ENCODE peak calls at places on chromosomes 13 and 19, in seven cellular contexts. One of them, this sample, is unnamed.

GRCh38 chr13:70424428-70424827 is 316.2 kb upstream of the KLHL1 start:
- DNase-seq in cardiac muscle cell: no peak
- DNase-seq in Kasumi-1: no peak
- DNase-seq in NCI-H1105: no peak
- DNase-seq in glutamatergic neuron: no peak
- DNase-seq in mucosa of gallbladder: no peak
- DNase-seq in Caco-2: peak; percentile 39
- DNase-seq in this sample: peak; percentile 13

GRCh38 chr13:113942591-113943103 is 31.2 kb downstream of the C13orf46 start:
- DNase-seq in cardiac muscle cell: no peak
- DNase-seq in Kasumi-1: no peak
- DNase-seq in NCI-H1105: no peak
- DNase-seq in glutamatergic neuron: no peak
- DNase-seq in mucosa of gallbladder: no peak
- DNase-seq in Caco-2: no peak
- DNase-seq in this sample: no peak

GRCh38 chr19:41302624-41303351 is 7.2 kb upstream of the CCDC97 start:
- DNase-seq in cardiac muscle cell: no peak
- DNase-seq in Kasumi-1: peak; percentile 79
- DNase-seq in NCI-H1105: no peak
- DNase-seq in glutamatergic neuron: no peak
- DNase-seq in mucosa of gallbladder: no peak
- DNase-seq in Caco-2: no peak
- DNase-seq in this sample: no peak

GRCh38 chr13:39417131-39417530 is 185.9 kb downstream of the LHFPL6 start:
- DNase-seq in cardiac muscle cell: peak; percentile 65
- DNase-seq in Kasumi-1: no peak
- DNase-seq in NCI-H1105: no peak
- DNase-seq in glutamatergic neuron: peak; percentile 26
- DNase-seq in mucosa of gallbladder: no peak
- DNase-seq in Caco-2: peak; percentile 25
- DNase-seq in this sample: no peak

GRCh38 chr13:73776137-73776785 is 357.9 kb downstream of the KLF12 start:
- DNase-seq in cardiac muscle cell: no peak
- DNase-seq in Kasumi-1: no peak
- DNase-seq in NCI-H1105: no peak
- DNase-seq in glutamatergic neuron: no peak
- DNase-seq in mucosa of gallbladder: no peak
- DNase-seq in Caco-2: no peak
- DNase-seq in this sample: no peak

GRCh38 chr19:3343619-3344502 is 22.5 kb upstream of the NFIC start:
- DNase-seq in cardiac muscle cell: no peak
- DNase-seq in Kasumi-1: peak; percentile 90
- DNase-seq in NCI-H1105: no peak
- DNase-seq in glutamatergic neuron: no peak
- DNase-seq in mucosa of gallbladder: peak; percentile 85
- DNase-seq in Caco-2: no peak
- DNase-seq in this sample: no peak

GRCh38 chr19:33373701-33374405 is at the start of gene CEBPG:
- DNase-seq in cardiac muscle cell: peak; percentile 82
- DNase-seq in Kasumi-1: peak; percentile 43
- DNase-seq in NCI-H1105: peak; percentile 27
- DNase-seq in glutamatergic neuron: peak; percentile 75
- DNase-seq in mucosa of gallbladder: no peak
- DNase-seq in Caco-2: peak; percentile 90
- DNase-seq in this sample: no peak

GRCh38 chr19:42290523-42291436 is 11.2 kb upstream of the PRR19 start:
- DNase-seq in cardiac muscle cell: peak; percentile 52
- DNase-seq in Kasumi-1: peak; percentile 67
- DNase-seq in NCI-H1105: no peak
- DNase-seq in glutamatergic neuron: peak; percentile 74
- DNase-seq in mucosa of gallbladder: no peak
- DNase-seq in Caco-2: peak; percentile 75
- DNase-seq in this sample: no peak

GRCh38 chr19:52237771-52238400 is 31.5 kb upstream of the ZNF766 start:
- DNase-seq in cardiac muscle cell: peak; percentile 78
- DNase-seq in Kasumi-1: peak; percentile 66
- DNase-seq in NCI-H1105: peak; percentile 46
- DNase-seq in glutamatergic neuron: peak; percentile 66
- DNase-seq in mucosa of gallbladder: peak; percentile 66
- DNase-seq in Caco-2: peak; percentile 69
- DNase-seq in this sample: peak; percentile 36

GRCh38 chr19:10404888-10405808 is 1.8 kb upstream of the CDC37 start:
- DNase-seq in cardiac muscle cell: no peak
- DNase-seq in Kasumi-1: no peak
- DNase-seq in NCI-H1105: no peak
- DNase-seq in glutamatergic neuron: no peak
- DNase-seq in mucosa of gallbladder: no peak
- DNase-seq in Caco-2: no peak
- DNase-seq in this sample: no peak

GRCh38 chr19:56333506-56333905 is 18.9 kb upstream of the ZSCAN5A start:
- DNase-seq in cardiac muscle cell: peak; percentile 13
- DNase-seq in Kasumi-1: peak; percentile 78
- DNase-seq in NCI-H1105: peak; percentile 49
- DNase-seq in glutamatergic neuron: peak; percentile 24
- DNase-seq in mucosa of gallbladder: peak; percentile 60
- DNase-seq in Caco-2: peak; percentile 70
- DNase-seq in this sample: peak; percentile 9

GRCh38 chr19:10637894-10638293 is 12.5 kb downstream of the SLC44A2 start:
- DNase-seq in cardiac muscle cell: no peak
- DNase-seq in Kasumi-1: no peak
- DNase-seq in NCI-H1105: no peak
- DNase-seq in glutamatergic neuron: no peak
- DNase-seq in mucosa of gallbladder: no peak
- DNase-seq in Caco-2: no peak
- DNase-seq in this sample: no peak

GRCh38 chr19:33285441-33285927 is 16.9 kb downstream of the CEBPA start:
- DNase-seq in cardiac muscle cell: no peak
- DNase-seq in Kasumi-1: peak; percentile 11
- DNase-seq in NCI-H1105: no peak
- DNase-seq in glutamatergic neuron: no peak
- DNase-seq in mucosa of gallbladder: no peak
- DNase-seq in Caco-2: no peak
- DNase-seq in this sample: no peak

GRCh38 chr19:10936661-10937084 is 8.1 kb downstream of the TIMM29 start:
- DNase-seq in cardiac muscle cell: peak; percentile 92
- DNase-seq in Kasumi-1: peak; percentile 91
- DNase-seq in NCI-H1105: peak; percentile 83
- DNase-seq in glutamatergic neuron: peak; percentile 63
- DNase-seq in mucosa of gallbladder: peak; percentile 51
- DNase-seq in Caco-2: peak; percentile 80
- DNase-seq in this sample: peak; percentile 89

GRCh38 chr13:101026736-101027398 is 352.3 kb upstream of the TMTC4 start:
- DNase-seq in cardiac muscle cell: no peak
- DNase-seq in Kasumi-1: no peak
- DNase-seq in NCI-H1105: no peak
- DNase-seq in glutamatergic neuron: no peak
- DNase-seq in mucosa of gallbladder: no peak
- DNase-seq in Caco-2: no peak
- DNase-seq in this sample: no peak

GRCh38 chr13:59343993-59344780 is 819.5 kb downstream of the DIAPH3 start:
- DNase-seq in cardiac muscle cell: no peak
- DNase-seq in Kasumi-1: no peak
- DNase-seq in NCI-H1105: no peak
- DNase-seq in glutamatergic neuron: no peak
- DNase-seq in mucosa of gallbladder: no peak
- DNase-seq in Caco-2: no peak
- DNase-seq in this sample: no peak

GRCh38 chr13:109734002-109734785 is 52.2 kb downstream of the IRS2 start:
- DNase-seq in cardiac muscle cell: no peak
- DNase-seq in Kasumi-1: no peak
- DNase-seq in NCI-H1105: no peak
- DNase-seq in glutamatergic neuron: no peak
- DNase-seq in mucosa of gallbladder: no peak
- DNase-seq in Caco-2: no peak
- DNase-seq in this sample: no peak

GRCh38 chr19:1864480-1865171 is 1.2 kb upstream of the KLF16 start:
- DNase-seq in cardiac muscle cell: peak; percentile 79
- DNase-seq in Kasumi-1: peak; percentile 43
- DNase-seq in NCI-H1105: no peak
- DNase-seq in glutamatergic neuron: peak; percentile 90
- DNase-seq in mucosa of gallbladder: peak; percentile 60
- DNase-seq in Caco-2: peak; percentile 89
- DNase-seq in this sample: no peak

GRCh38 chr19:39996218-39996810 is 546 bp upstream of the ZNF546 start:
- DNase-seq in cardiac muscle cell: peak; percentile 22
- DNase-seq in Kasumi-1: peak; percentile 59
- DNase-seq in NCI-H1105: peak; percentile 9
- DNase-seq in glutamatergic neuron: peak; percentile 17
- DNase-seq in mucosa of gallbladder: no peak
- DNase-seq in Caco-2: no peak
- DNase-seq in this sample: no peak

GRCh38 chr19:2536461-2536860 is 60.5 kb downstream of the GADD45B start:
- DNase-seq in cardiac muscle cell: no peak
- DNase-seq in Kasumi-1: no peak
- DNase-seq in NCI-H1105: no peak
- DNase-seq in glutamatergic neuron: no peak
- DNase-seq in mucosa of gallbladder: no peak
- DNase-seq in Caco-2: no peak
- DNase-seq in this sample: no peak

GRCh38 chr13:32140109-32140508 is 108.5 kb downstream of the FRY start:
- DNase-seq in cardiac muscle cell: no peak
- DNase-seq in Kasumi-1: no peak
- DNase-seq in NCI-H1105: no peak
- DNase-seq in glutamatergic neuron: no peak
- DNase-seq in mucosa of gallbladder: no peak
- DNase-seq in Caco-2: no peak
- DNase-seq in this sample: no peak

GRCh38 chr13:97321616-97322321 is 99.6 kb downstream of the MBNL2 start:
- DNase-seq in cardiac muscle cell: no peak
- DNase-seq in Kasumi-1: no peak
- DNase-seq in NCI-H1105: no peak
- DNase-seq in glutamatergic neuron: no peak
- DNase-seq in mucosa of gallbladder: no peak
- DNase-seq in Caco-2: no peak
- DNase-seq in this sample: no peak

This sample was measured in NT2/D1.